ENCODE peak calls at places on chromosome 21, in eight cellular contexts. Z is adrenal gland, O is HCT116, D is IMR-90, J is MM.1S, N is keratinocyte, M is ovary, Q is stomach. U is an unnamed sample.
A peak's percentile ranks its signal among the peaks of the same experiment; 100 is the strongest.

GRCh38 chr21:43935711-43936110 is 70.7 kb downstream of the AGPAT3 start:
- DNase-seq in Z (no peak), O (no peak), D (no peak), J (no peak), N (no peak), M (no peak), Q (peak; percentile 65), U (no peak)

GRCh38 chr21:40457741-40458140 is 389.2 kb downstream of the DSCAM start:
- DNase-seq in Z (no peak), O (no peak), D (no peak), J (no peak), N (no peak), M (no peak), Q (no peak), U (no peak)

GRCh38 chr21:41425954-41426655 is at the start of gene MX1:
- DNase-seq in Z (peak; percentile 75), O (no peak), D (peak; percentile 10), J (peak; percentile 98), N (peak; percentile 13), M (peak; percentile 74), Q (peak; percentile 89), U (peak; percentile 96)

GRCh38 chr21:34530264-34530663 is 18.3 kb upstream of the KCNE1 start:
- DNase-seq in Z (no peak), O (no peak), D (peak; percentile 86), J (no peak), N (no peak), M (no peak), Q (no peak), U (no peak)

GRCh38 chr21:34640858-34641257 is 25.9 kb upstream of the RCAN1 start:
- DNase-seq in Z (no peak), O (no peak), D (peak; percentile 85), J (no peak), N (peak; percentile 17), M (no peak), Q (no peak), U (no peak)

GRCh38 chr21:43903451-43904091 is 38.5 kb downstream of the AGPAT3 start:
- DNase-seq in Z (peak; percentile 83), O (no peak), D (no peak), J (no peak), N (no peak), M (no peak), Q (peak; percentile 76), U (peak; percentile 80)

GRCh38 chr21:35257413-35257812 is 208.3 kb upstream of the RUNX1 start:
- DNase-seq in Z (peak; percentile 81), O (peak; percentile 68), D (peak; percentile 96), J (no peak), N (no peak), M (peak; percentile 52), Q (peak; percentile 72), U (no peak)

GRCh38 chr21:37849703-37850102 is 66.6 kb downstream of the KCNJ6 start:
- DNase-seq in Z (no peak), O (no peak), D (peak; percentile 83), J (no peak), N (no peak), M (no peak), Q (no peak), U (no peak)

GRCh38 chr21:34571994-34572393 is 42.9 kb downstream of the RCAN1 start:
- DNase-seq in Z (no peak), O (no peak), D (no peak), J (no peak), N (no peak), M (no peak), Q (no peak), U (no peak)

GRCh38 chr21:37527103-37527502 is 160.5 kb downstream of the DYRK1A start:
- DNase-seq in Z (no peak), O (no peak), D (no peak), J (no peak), N (no peak), M (no peak), Q (no peak), U (no peak)

GRCh38 chr21:37503848-37504467 is 137.4 kb downstream of the DYRK1A start:
- DNase-seq in Z (no peak), O (no peak), D (peak; percentile 87), J (no peak), N (no peak), M (no peak), Q (no peak), U (no peak)

GRCh38 chr21:43805275-43805800 is 16.0 kb downstream of the RRP1 start:
- DNase-seq in Z (no peak), O (no peak), D (no peak), J (no peak), N (no peak), M (no peak), Q (no peak), U (peak; percentile 82)

GRCh38 chr21:26934383-26934782 is 32.5 kb downstream of the ADAMTS5 start:
- DNase-seq in Z (no peak), O (no peak), D (no peak), J (no peak), N (no peak), M (no peak), Q (no peak), U (peak; percentile 49)

GRCh38 chr21:34580181-34580700 is 34.7 kb downstream of the RCAN1 start:
- DNase-seq in Z (peak; percentile 96), O (no peak), D (no peak), J (no peak), N (no peak), M (peak; percentile 23), Q (peak; percentile 59), U (no peak)

GRCh38 chr21:21003701-21004100 is 5.5 kb downstream of the NCAM2 start:
- DNase-seq in Z (no peak), O (peak; percentile 6), D (peak; percentile 37), J (peak; percentile 42), N (no peak), M (no peak), Q (no peak), U (no peak)
- TF ChIP-seq CTCF in Z (peak; percentile 65), O (peak; percentile 16), D (peak; percentile 78), J (peak; percentile 57), N (peak; percentile 3), M (no peak), Q (no peak), U (no peak)

DNA sequence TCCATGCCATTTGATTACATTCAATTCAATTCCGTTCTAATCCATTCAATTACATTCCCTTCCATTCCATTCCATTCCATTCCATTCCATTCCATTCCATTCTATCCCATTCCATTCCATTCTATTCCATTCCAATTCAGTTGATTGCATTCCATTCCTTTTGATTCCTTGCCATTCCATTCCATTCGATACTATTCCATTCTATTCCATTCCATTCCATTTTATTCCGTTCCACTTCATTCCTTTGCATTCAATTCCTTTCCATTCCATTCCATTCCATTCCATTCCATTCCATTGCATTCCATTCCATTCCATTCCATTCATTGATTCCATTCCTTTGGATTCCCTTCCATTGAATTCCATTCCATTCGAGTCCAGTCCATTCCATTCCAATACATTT is 2574.0 kb upstream of the TPTE start:
- DNase-seq in Z (no peak), O (no peak), D (no peak), J (no peak), N (no peak), M (no peak), Q (no peak), U (no peak)
- H3K9me3 ChIP-seq in Z (peaks cover 50% of the 10 kb centered on the region), O (peaks cover 100% of the 10 kb centered on the region), D (peaks cover 66% of the 10 kb centered on the region), J (peaks cover 3% of the 10 kb centered on the region), N (peaks cover 70% of the 10 kb centered on the region), M (peaks cover 48% of the 10 kb centered on the region), Q (peaks cover 100% of the 10 kb centered on the region), U (peaks cover 67% of the 10 kb centered on the region)

DNA sequence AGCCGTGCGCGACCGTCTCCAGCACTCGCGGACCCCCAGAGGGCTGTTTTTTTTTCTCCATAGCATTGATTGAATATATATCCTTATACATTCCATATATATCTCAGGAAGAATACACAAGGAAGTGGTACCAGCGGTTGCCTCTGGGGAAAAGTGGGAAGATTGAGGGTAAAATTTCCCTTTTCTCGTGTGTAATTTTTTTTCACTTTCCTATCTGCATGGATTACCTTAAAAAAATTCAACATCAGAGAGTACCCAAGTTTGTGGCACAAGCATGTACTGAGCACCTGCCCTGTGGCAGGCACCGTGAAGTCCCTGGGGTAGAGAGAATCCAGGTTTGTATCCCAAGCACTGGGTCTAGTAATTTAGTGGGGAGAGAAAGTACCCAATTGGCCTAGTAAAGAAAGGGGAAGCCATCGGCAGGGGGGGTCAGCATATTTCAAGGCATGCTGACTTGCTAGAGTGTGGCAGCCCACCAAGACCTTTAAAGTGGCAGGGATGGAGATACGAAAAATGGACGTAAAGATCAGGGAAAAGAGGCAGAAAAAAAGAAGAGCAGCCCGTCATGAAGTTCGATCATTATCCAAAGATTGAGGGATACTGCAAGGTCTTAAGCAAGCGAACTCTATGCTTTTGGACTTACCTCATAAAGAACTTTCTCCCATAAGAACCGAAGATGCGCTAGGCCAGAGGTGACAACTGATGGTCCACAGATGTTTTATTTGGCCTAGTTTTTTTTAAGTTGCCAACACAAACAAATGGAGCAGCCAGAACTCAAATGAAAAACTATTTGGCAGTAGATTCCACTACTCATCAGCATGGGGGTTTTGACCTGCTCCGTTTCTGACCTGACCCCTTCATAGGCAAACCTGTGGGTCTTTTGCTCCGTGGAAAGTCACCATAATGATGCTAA is 1.5 kb upstream of the HMGN1 start:
- DNase-seq in Z (no peak), O (no peak), D (no peak), J (no peak), N (no peak), M (no peak), Q (no peak), U (no peak)
- TF ChIP-seq CTCF in Z (no peak), O (no peak), D (no peak), J (no peak), N (no peak), M (no peak), Q (no peak), U (no peak)

GRCh38 chr21:28220670-28221069 is 772.0 kb downstream of the LTN1 start:
- DNase-seq in Z (no peak), O (no peak), D (peak; percentile 39), J (no peak), N (no peak), M (no peak), Q (no peak), U (no peak)

GRCh38 chr21:28215214-28215954 is 777.3 kb downstream of the LTN1 start:
- DNase-seq in Z (no peak), O (no peak), D (peak; percentile 69), J (no peak), N (peak; percentile 54), M (peak; percentile 27), Q (no peak), U (no peak)

GRCh38 chr21:28221984-28222383 is 770.7 kb downstream of the LTN1 start:
- DNase-seq in Z (no peak), O (no peak), D (no peak), J (no peak), N (no peak), M (no peak), Q (no peak), U (no peak)

GRCh38 chr21:28213221-28213620 is 779.5 kb downstream of the LTN1 start:
- DNase-seq in Z (no peak), O (no peak), D (no peak), J (no peak), N (no peak), M (no peak), Q (no peak), U (no peak)

DNA sequence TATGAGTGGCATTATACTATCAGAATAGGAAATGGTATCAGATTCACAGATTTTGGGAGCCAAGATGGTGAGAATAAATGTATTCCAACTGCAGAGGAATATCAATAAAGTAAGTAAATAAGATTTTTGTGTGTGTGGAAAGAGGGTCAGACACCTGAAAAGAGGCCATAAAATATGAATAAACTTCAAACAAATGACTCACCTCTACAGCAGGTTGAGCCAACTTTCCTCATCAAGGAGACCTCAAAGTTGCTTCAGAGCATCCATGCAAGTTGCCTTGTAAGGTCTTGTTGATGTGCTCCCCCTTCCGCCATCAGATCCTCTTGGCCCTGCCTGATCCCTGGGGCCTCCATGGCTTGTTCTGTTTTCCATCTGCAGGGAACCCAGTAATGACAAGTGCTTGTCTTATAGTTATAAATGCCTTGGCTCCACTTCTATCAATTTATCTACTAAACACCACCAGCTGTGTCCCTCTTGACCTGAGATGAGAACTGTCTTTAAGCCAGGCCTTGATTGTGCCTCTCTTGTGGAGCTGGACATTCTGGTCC is 775.6 kb downstream of the LTN1 start:
- DNase-seq in Z (no peak), O (no peak), D (no peak), J (no peak), N (no peak), M (no peak), Q (no peak), U (no peak)
- H3K9me3 ChIP-seq in Z (no peaks in the 10 kb centered on the region), O (peaks cover 10% of the 10 kb centered on the region), D (no peaks in the 10 kb centered on the region), J (no peaks in the 10 kb centered on the region), N (no peaks in the 10 kb centered on the region), M (no peaks in the 10 kb centered on the region), Q (no peaks in the 10 kb centered on the region), U (no peaks in the 10 kb centered on the region)

U was measured in left lung.